ENCODE peak calls at places on chromosomes 11 and 22, in six cellular contexts. T, U, C, K, P and N are unnamed samples.

GRCh38 chr22:35384567-35384966 is 3.7 kb downstream of the HMOX1 start:
- DNase-seq in T (no peak), U (no peak), C (no peak), K (no peak), P (no peak), N (no peak)

GRCh38 chr11:110691961-110692360 is 20.3 kb downstream of the ARHGAP20 start:
- DNase-seq in T (no peak), U (no peak), C (no peak), K (no peak), P (no peak), N (no peak)

GRCh38 chr22:39518124-39518786 is 2.1 kb upstream of the ATF4 start:
- DNase-seq in T (no peak), U (peak), C (no peak), K (no peak), P (no peak), N (no peak)

GRCh38 chr11:27266125-27266524 is 96.9 kb downstream of the CCDC34 start:
- DNase-seq in T (no peak), U (no peak), C (no peak), K (no peak), P (no peak), N (no peak)

GRCh38 chr11:76184551-76184993 is 21.7 kb downstream of the WNT11 start:
- DNase-seq in T (no peak), U (no peak), C (no peak), K (no peak), P (no peak), N (no peak)

GRCh38 chr11:62044639-62045121 is 77.2 kb upstream of the FTH1 start:
- DNase-seq in T (peak), U (no peak), C (no peak), K (no peak), P (no peak), N (no peak)

GRCh38 chr11:28713850-28714249 is 605.7 kb downstream of the METTL15 start:
- DNase-seq in T (no peak), U (no peak), C (no peak), K (no peak), P (no peak), N (no peak)

GRCh38 chr11:30244255-30244654 is 13.4 kb downstream of the FSHB start:
- DNase-seq in T (no peak), U (peak), C (no peak), K (peak), P (no peak), N (no peak)

GRCh38 chr22:33853200-33854097 is 66.8 kb downstream of the LARGE1 start:
- DNase-seq in T (peak), U (peak), C (no peak), K (peak), P (peak), N (peak)

GRCh38 chr11:22656128-22656527 is 10.3 kb upstream of the GAS2 start:
- DNase-seq in T (no peak), U (peak), C (no peak), K (no peak), P (no peak), N (no peak)

GRCh38 chr11:107707807-107708206 is 4.0 kb downstream of the SLN start:
- DNase-seq in T (no peak), U (no peak), C (no peak), K (no peak), P (no peak), N (no peak)

DNA sequence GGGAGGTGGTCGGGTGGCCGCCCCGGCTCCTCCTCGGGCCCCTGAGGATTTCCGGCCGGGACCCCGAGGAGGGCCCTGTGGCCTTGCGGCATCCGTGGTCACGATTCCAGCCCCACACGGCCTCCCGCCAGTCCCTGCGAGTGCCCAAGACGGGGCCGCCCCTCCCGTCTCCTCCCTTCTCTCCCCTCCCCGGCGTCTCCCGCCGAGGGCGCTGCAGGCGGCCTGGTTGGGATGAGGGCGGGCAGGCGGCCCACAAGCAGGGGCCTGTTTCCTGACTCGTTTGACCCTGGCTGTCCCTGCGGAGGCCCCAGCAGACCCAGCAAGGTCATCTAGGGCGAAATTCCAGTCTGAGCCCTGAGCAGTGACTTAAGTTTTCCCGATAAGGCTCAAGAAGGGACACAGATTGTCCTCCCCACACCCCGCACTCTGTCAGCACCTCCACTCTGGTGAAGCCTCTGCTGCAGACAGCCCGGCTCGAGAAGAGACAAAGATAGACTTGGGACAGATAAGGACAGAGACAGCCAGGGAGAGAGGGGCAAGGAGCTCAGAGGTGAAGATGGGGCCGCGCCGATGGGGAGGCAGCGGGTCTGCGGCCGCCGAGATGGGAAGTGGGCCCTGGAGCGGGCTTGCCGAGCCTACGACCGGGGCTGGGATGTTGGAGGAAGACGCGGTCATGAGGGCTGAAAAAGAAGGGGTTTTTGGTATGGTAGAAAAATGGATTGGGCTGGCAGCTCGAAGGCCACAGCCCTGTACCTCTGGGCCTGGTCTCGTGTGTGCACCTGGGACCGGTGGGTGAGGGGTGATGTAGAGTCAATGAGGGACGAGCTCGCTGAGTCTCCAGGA is 95.0 kb downstream of the SWAP70 start:
- DNase-seq in T (peak), U (peak), C (peak), K (no peak), P (peak), N (peak)
- TF ChIP-seq CTCF in T (no peak), U (no peak), C (no peak), K (no peak), P (peak), N (peak)

GRCh38 chr22:45548991-45549736 is 46.5 kb downstream of the FBLN1 start:
- DNase-seq in T (peak), U (peak), C (no peak), K (peak), P (peak), N (no peak)
- TF ChIP-seq CTCF in T (peak), U (peak), C (peak), K (peak), P (peak), N (no peak)

GRCh38 chr22:37443977-37444376 is 16.7 kb upstream of the ELFN2 start:
- DNase-seq in T (no peak), U (no peak), C (no peak), K (no peak), P (no peak), N (no peak)

GRCh38 chr22:37448521-37449150 is 21.4 kb upstream of the ELFN2 start:
- DNase-seq in T (no peak), U (no peak), C (no peak), K (no peak), P (no peak), N (no peak)

GRCh38 chr22:37453696-37454095 is 26.4 kb upstream of the ELFN2 start:
- DNase-seq in T (no peak), U (no peak), C (no peak), K (no peak), P (no peak), N (no peak)

GRCh38 chr22:37445501-37445900 is 18.2 kb upstream of the ELFN2 start:
- DNase-seq in T (no peak), U (no peak), C (no peak), K (no peak), P (no peak), N (no peak)

GRCh38 chr22:37449281-37449680 is 22.0 kb upstream of the ELFN2 start:
- DNase-seq in T (no peak), U (no peak), C (no peak), K (no peak), P (no peak), N (no peak)
- TF ChIP-seq CTCF in T (no peak), U (no peak), C (no peak), K (no peak), P (no peak), N (no peak)

GRCh38 chr22:30874431-30875370 is 93.9 kb downstream of the MORC2 start:
- DNase-seq in T (no peak), U (no peak), C (no peak), K (no peak), P (no peak), N (no peak)
- TF ChIP-seq CTCF in T (no peak), U (no peak), C (no peak), K (no peak), P (no peak), N (no peak)

DNA sequence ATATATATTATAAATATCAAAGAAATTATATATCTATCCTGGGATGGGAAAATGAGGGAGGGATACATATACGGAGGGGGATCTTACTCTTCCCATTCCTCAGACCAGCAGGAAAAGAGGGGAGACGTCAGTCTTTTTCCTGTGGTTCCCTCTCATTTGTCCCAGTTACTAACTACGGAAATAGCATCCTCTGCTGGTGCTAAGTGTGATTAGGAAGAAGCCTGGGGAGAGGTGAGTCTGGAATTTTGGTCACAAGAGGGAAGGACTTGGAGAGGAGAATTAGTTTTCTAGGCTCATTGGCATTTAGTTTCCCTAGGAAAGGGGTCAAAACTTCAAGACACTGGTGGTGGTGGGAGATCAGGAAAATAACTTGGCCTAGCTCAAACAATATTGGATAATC is 11.6 kb downstream of the MED19 start:
- DNase-seq in T (no peak), U (no peak), C (no peak), K (no peak), P (no peak), N (no peak)
- TF ChIP-seq CTCF in T (no peak), U (no peak), C (no peak), K (no peak), P (no peak), N (no peak)

GRCh38 chr22:42630211-42630610 is 10.2 kb downstream of the ATP5MGL start:
- DNase-seq in T (no peak), U (no peak), C (no peak), K (no peak), P (no peak), N (peak)

GRCh38 chr22:42633013-42633412 is 7.4 kb downstream of the ATP5MGL start:
- DNase-seq in T (no peak), U (no peak), C (no peak), K (no peak), P (no peak), N (no peak)

GRCh38 chr22:42635531-42635930 is 4.9 kb downstream of the ATP5MGL start:
- DNase-seq in T (no peak), U (peak), C (no peak), K (no peak), P (no peak), N (no peak)

GRCh38 chr22:42630901-42631602 is 9.3 kb downstream of the ATP5MGL start:
- DNase-seq in T (no peak), U (peak), C (no peak), K (no peak), P (no peak), N (peak)

GRCh38 chr22:42632096-42632495 is 8.3 kb downstream of the ATP5MGL start:
- DNase-seq in T (no peak), U (peak), C (no peak), K (no peak), P (no peak), N (peak)
- TF ChIP-seq CTCF in T (no peak), U (peak), C (peak), K (peak), P (no peak), N (no peak)

GRCh38 chr22:19503869-19504268 is 20.3 kb downstream of the CLDN5 start:
- DNase-seq in T (no peak), U (no peak), C (no peak), K (no peak), P (no peak), N (no peak)
- TF ChIP-seq CTCF in T (no peak), U (peak), C (no peak), K (peak), P (no peak), N (no peak)

GRCh38 chr11:132140056-132140455 is 769.6 kb downstream of the NTM start:
- DNase-seq in T (no peak), U (no peak), C (no peak), K (no peak), P (no peak), N (no peak)
- TF ChIP-seq CTCF in T (no peak), U (no peak), C (peak), K (no peak), P (no peak), N (no peak)

DNA sequence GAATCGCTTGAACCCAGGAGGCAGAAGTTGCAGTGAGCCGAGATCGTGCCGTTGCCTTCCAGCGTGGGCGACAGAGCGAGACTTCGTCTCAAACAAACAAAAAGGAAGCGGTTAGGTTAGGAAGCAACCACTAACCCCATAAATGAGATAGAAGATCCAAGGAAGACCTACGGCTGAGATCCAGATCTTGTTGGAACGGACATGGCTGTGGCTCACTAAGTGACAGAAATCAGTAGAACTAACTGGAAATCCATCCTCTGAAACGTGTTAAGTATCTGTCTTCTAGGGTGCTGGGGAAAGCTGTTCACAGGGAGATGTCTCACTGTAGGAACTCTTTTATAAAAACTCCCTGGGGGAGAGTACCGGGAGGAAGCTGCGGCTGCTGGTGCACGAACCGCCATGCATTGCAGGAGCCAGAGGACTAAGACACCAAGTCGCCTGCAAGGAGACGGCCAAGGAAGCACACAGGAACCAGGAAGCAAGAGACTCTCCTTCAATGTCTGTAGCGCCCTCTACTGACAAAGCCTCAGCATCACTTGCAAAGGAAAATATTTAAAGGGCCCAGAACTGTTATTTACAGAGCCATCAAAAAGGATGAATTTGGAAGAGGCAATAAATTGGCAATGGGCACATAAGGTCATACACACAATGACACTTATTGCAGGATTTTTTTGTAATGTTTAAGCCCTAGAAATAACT is 16.9 kb upstream of the SPTY2D1 start:
- DNase-seq in T (peak), U (peak), C (peak), K (peak), P (no peak), N (peak)
- TF ChIP-seq CTCF in T (peak), U (peak), C (peak), K (peak), P (peak), N (peak)